ENCODE peak calls at places on chromosomes 13 and 19, in five cellular contexts. C is AG04450, U is MM.1S, F is psoas muscle, T is dorsolateral prefrontal cortex. O is an unnamed sample.

GRCh38 chr19:28578208-28578607 is 634.7 kb downstream of the UQCRFS1 start:
- DNase-seq in C (no peak), U (no peak), F (no peak), T (no peak), O (no peak)

GRCh38 chr13:111469916-111470506 is 149.6 kb downstream of the TEX29 start:
- DNase-seq in C (no peak), U (no peak), F (no peak), T (no peak), O (no peak)

GRCh38 chr13:60696602-60697001 is 299.6 kb downstream of the TDRD3 start:
- DNase-seq in C (no peak), U (no peak), F (no peak), T (no peak), O (no peak)

GRCh38 chr13:59408738-59409137 is 755.0 kb downstream of the DIAPH3 start:
- DNase-seq in C (no peak), U (no peak), F (no peak), T (no peak), O (no peak)

GRCh38 chr19:1747285-1748114 is 5.8 kb upstream of the ONECUT3 start:
- DNase-seq in C (no peak), U (no peak), F (no peak), T (no peak), O (peak)

GRCh38 chr19:12639901-12640613 is 26.5 kb downstream of the MAN2B1 start:
- DNase-seq in C (peak), U (peak), F (peak), T (peak), O (peak)

GRCh38 chr19:10471909-10472308 is 31.2 kb downstream of the KEAP1 start:
- DNase-seq in C (no peak), U (peak), F (no peak), T (no peak), O (no peak)

GRCh38 chr19:47540748-47541147 is 25.9 kb upstream of the NAPA start:
- DNase-seq in C (peak), U (no peak), F (no peak), T (no peak), O (no peak)

GRCh38 chr19:1238373-1239303 is 833 bp upstream of the CBARP start:
- DNase-seq in C (no peak), U (no peak), F (no peak), T (no peak), O (no peak)

DNA sequence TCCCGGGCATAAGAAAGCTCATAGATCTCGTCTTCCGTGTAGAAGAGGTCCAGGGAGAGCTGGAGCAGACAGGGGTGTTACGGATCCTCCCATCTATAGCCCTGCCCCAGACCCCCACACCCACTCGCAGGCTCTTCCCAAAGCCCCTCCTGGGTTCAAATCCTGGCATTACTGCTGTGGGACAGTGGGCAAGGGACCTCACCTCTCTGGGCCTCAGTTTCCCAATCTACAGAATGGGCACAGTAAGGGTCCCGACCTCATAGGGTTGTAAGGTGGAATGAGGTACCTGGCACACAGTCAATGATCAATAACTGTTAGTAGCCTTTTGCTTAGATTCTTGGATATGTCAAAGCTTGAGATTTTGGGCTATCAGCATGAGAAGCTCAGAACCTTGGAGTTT is 10.5 kb downstream of the FAM98C start:
- DNase-seq in C (no peak), U (no peak), F (no peak), T (no peak), O (no peak)
- TF ChIP-seq CTCF in C (no peak), U (no peak), F (no peak), T (no peak), O (no peak)

GRCh38 chr19:6357995-6358394 is 3.3 kb upstream of the CLPP start:
- DNase-seq in C (no peak), U (no peak), F (peak), T (no peak), O (no peak)

GRCh38 chr19:6350688-6351087 is 10.6 kb upstream of the CLPP start:
- DNase-seq in C (no peak), U (no peak), F (no peak), T (no peak), O (no peak)

GRCh38 chr19:6352381-6353165 is 8.8 kb upstream of the CLPP start:
- DNase-seq in C (no peak), U (no peak), F (no peak), T (no peak), O (no peak)

GRCh38 chr19:6357174-6357573 is 4.2 kb upstream of the CLPP start:
- DNase-seq in C (no peak), U (no peak), F (no peak), T (no peak), O (no peak)

GRCh38 chr19:6354098-6354674 is 7.1 kb upstream of the CLPP start:
- DNase-seq in C (no peak), U (no peak), F (no peak), T (no peak), O (no peak)
- TF ChIP-seq CTCF in C (peak), U (peak), F (peak), T (peak), O (peak)

GRCh38 chr19:40742477-40742876 is 7.8 kb downstream of the ACTMAP start:
- DNase-seq in C (no peak), U (no peak), F (no peak), T (no peak), O (no peak)

GRCh38 chr19:40739871-40740703 is 10.2 kb downstream of the ACTMAP start:
- DNase-seq in C (no peak), U (no peak), F (no peak), T (no peak), O (no peak)

GRCh38 chr19:40740747-40741146 is 9.5 kb downstream of the ACTMAP start:
- DNase-seq in C (no peak), U (no peak), F (peak), T (peak), O (no peak)

GRCh38 chr19:40743926-40744325 is 6.4 kb downstream of the ACTMAP start:
- DNase-seq in C (no peak), U (no peak), F (no peak), T (no peak), O (no peak)

GRCh38 chr19:40741527-40742390 is 8.5 kb downstream of the ACTMAP start:
- DNase-seq in C (no peak), U (no peak), F (no peak), T (no peak), O (no peak)
- TF ChIP-seq CTCF in C (no peak), U (no peak), F (no peak), T (no peak), O (no peak)

DNA sequence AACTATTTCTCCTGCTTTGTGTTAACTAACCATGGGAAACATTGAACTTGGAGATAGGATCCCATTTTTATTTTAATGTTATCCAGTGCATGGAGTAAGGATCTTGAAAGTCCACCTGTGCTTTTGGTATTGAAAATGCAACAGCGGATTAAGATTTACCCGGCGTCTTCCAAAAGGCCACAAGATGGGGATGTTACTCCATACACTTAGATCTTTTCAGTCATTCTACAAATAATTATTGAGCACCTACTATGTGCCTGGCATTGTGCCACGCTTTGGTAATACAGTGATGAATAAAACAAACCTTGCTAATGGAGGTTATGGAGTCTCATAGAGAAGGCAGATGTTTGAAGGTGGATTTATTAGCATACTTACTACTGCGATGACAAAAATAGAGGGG is 56.9 kb downstream of the RFC3 start:
- DNase-seq in C (no peak), U (no peak), F (no peak), T (no peak), O (no peak)
- TF ChIP-seq CTCF in C (peak), U (no peak), F (no peak), T (no peak), O (peak)

GRCh38 chr19:3465552-3465951 is 14.8 kb downstream of the SMIM24 start:
- DNase-seq in C (no peak), U (no peak), F (no peak), T (no peak), O (no peak)
- TF ChIP-seq CTCF in C (no peak), U (no peak), F (no peak), T (no peak), O (no peak)

DNA sequence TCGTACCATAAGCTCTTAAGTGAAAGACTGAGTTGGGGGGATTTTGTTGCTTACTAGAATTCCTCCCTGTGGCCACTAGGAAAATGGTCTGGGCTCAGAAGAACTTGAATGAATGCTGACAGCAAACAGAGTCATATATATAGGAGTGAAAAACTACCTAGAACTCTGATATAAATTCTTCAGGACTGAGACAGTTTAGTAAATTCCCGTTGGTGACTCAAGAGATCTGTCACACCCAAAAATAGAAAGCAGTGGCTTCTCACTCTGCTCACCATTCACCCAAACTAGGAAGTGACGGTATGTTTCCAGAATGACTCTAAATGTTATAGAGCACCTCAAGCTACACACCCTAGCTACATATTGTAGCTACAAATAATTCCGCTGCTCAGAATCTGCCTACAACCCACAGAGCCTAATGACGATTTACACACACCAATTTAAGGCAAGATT is 116.2 kb downstream of the TBC1D4 start:
- DNase-seq in C (peak), U (no peak), F (no peak), T (no peak), O (peak)
- TF ChIP-seq CTCF in C (peak), U (no peak), F (peak), T (no peak), O (no peak)

O was measured in GM13977.